ENCODE peak calls at places on chromosomes 6 and 20, in six cellular contexts. M, S, W, Z, T and E are unnamed samples.

GRCh38 chr6:110285306-110286060 is 72.7 kb downstream of the METTL24 start:
- DNase-seq in M (no peak), S (no peak), W (no peak), Z (no peak), T (no peak), E (no peak)

GRCh38 chr6:138468320-138469015 is 30.8 kb downstream of the NHSL1 start:
- DNase-seq in M (peak), S (no peak), W (no peak), Z (no peak), T (no peak), E (no peak)

GRCh38 chr6:141551318-141551717 is 581.4 kb upstream of the GJE1 start:
- DNase-seq in M (no peak), S (no peak), W (no peak), Z (no peak), T (no peak), E (no peak)

GRCh38 chr20:23126281-23127061 is 40.3 kb upstream of the CD93 start:
- DNase-seq in M (no peak), S (no peak), W (no peak), Z (no peak), T (no peak), E (no peak)

GRCh38 chr6:134315974-134316391 is 1.9 kb downstream of the SGK1 start:
- DNase-seq in M (no peak), S (no peak), W (peak), Z (peak), T (no peak), E (no peak)

GRCh38 chr6:136067731-136068341 is 182.3 kb downstream of the MTFR2 start:
- DNase-seq in M (peak), S (no peak), W (no peak), Z (no peak), T (no peak), E (no peak)

GRCh38 chr6:159716247-159717086 is 10.8 kb upstream of the WTAP start:
- DNase-seq in M (peak), S (no peak), W (no peak), Z (no peak), T (no peak), E (no peak)

GRCh38 chr6:25278914-25279747 is at the start of gene CARMIL1:
- DNase-seq in M (peak), S (peak), W (peak), Z (peak), T (peak), E (peak)

GRCh38 chr6:7108196-7108963 is 619 bp downstream of the RREB1 start:
- DNase-seq in M (peak), S (peak), W (peak), Z (no peak), T (peak), E (peak)

GRCh38 chr20:34713194-34713943 is 9.2 kb downstream of the TP53INP2 start:
- DNase-seq in M (peak), S (no peak), W (no peak), Z (no peak), T (no peak), E (no peak)

GRCh38 chr20:19974621-19975435 is 42.3 kb upstream of the NAA20 start:
- DNase-seq in M (peak), S (no peak), W (no peak), Z (peak), T (peak), E (no peak)

GRCh38 chr20:39619386-39619785 is 657.2 kb downstream of the DHX35 start:
- DNase-seq in M (no peak), S (no peak), W (no peak), Z (no peak), T (no peak), E (no peak)

GRCh38 chr6:27630727-27631613 is 158.1 kb upstream of the ZNF184 start:
- DNase-seq in M (peak), S (no peak), W (no peak), Z (peak), T (no peak), E (no peak)

GRCh38 chr6:5763871-5764270 is 242.9 kb downstream of the NRN1 start:
- DNase-seq in M (peak), S (no peak), W (no peak), Z (no peak), T (no peak), E (no peak)

GRCh38 chr20:5390719-5391118 is 74.0 kb upstream of the PROKR2 start:
- DNase-seq in M (no peak), S (no peak), W (no peak), Z (no peak), T (no peak), E (no peak)

GRCh38 chr6:135922170-135922569 is 70.7 kb downstream of the PDE7B start:
- DNase-seq in M (peak), S (no peak), W (no peak), Z (no peak), T (no peak), E (no peak)

GRCh38 chr6:150048099-150048498 is 20.8 kb downstream of the ULBP3 start:
- DNase-seq in M (no peak), S (no peak), W (no peak), Z (no peak), T (no peak), E (no peak)

GRCh38 chr6:156942266-156942665 is 165.1 kb downstream of the ARID1B start:
- DNase-seq in M (no peak), S (no peak), W (no peak), Z (no peak), T (no peak), E (no peak)

GRCh38 chr6:134714679-134715078 is 235.2 kb downstream of the ALDH8A1 start:
- DNase-seq in M (peak), S (no peak), W (no peak), Z (no peak), T (no peak), E (no peak)

GRCh38 chr6:38871745-38872568 is 156.8 kb downstream of the DNAH8 start:
- DNase-seq in M (peak), S (peak), W (peak), Z (peak), T (no peak), E (peak)

GRCh38 chr6:9516207-9516606 is 898.7 kb downstream of the TFAP2A start:
- DNase-seq in M (peak), S (no peak), W (no peak), Z (no peak), T (no peak), E (no peak)

GRCh38 chr20:40897177-40897700 is 131.4 kb upstream of the TOP1 start:
- DNase-seq in M (peak), S (no peak), W (no peak), Z (no peak), T (no peak), E (no peak)

GRCh38 chr6:7535498-7535897 is 6.0 kb upstream of the DSP start:
- DNase-seq in M (no peak), S (no peak), W (no peak), Z (no peak), T (no peak), E (no peak)

GRCh38 chr20:13348301-13349239 is 127.5 kb downstream of the ISM1 start:
- DNase-seq in M (peak), S (no peak), W (no peak), Z (no peak), T (no peak), E (no peak)

GRCh38 chr6:31665501-31666336 is at the start of gene CSNK2B:
- DNase-seq in M (peak), S (peak), W (peak), Z (peak), T (peak), E (peak)

GRCh38 chr6:3732345-3733141 is 19.0 kb downstream of the PXDC1 start:
- DNase-seq in M (peak), S (peak), W (peak), Z (peak), T (peak), E (peak)

GRCh38 chr6:121235386-121235785 is 98.9 kb downstream of the TBC1D32 start:
- DNase-seq in M (no peak), S (no peak), W (no peak), Z (no peak), T (no peak), E (no peak)

GRCh38 chr20:10466325-10466724 is 31.2 kb downstream of the SLX4IP start:
- DNase-seq in M (peak), S (no peak), W (no peak), Z (no peak), T (no peak), E (no peak)

GRCh38 chr20:59222982-59223610 is 59.5 kb downstream of the ZNF831 start:
- DNase-seq in M (peak), S (no peak), W (no peak), Z (no peak), T (no peak), E (no peak)

GRCh38 chr6:161449521-161449920 is 175.7 kb upstream of the AGPAT4 start:
- DNase-seq in M (no peak), S (no peak), W (no peak), Z (no peak), T (no peak), E (no peak)

GRCh38 chr6:146361367-146361924 is 182.2 kb upstream of the RAB32 start:
- DNase-seq in M (peak), S (no peak), W (no peak), Z (no peak), T (peak), E (no peak)

GRCh38 chr6:112296122-112296521 is 41.8 kb upstream of the LAMA4 start:
- DNase-seq in M (peak), S (no peak), W (no peak), Z (no peak), T (no peak), E (no peak)

GRCh38 chr20:53943522-53944291 is 126.7 kb downstream of the BCAS1 start:
- DNase-seq in M (peak), S (no peak), W (no peak), Z (no peak), T (no peak), E (no peak)

GRCh38 chr20:62938105-62938888 is at the start of gene GID8:
- DNase-seq in M (peak), S (no peak), W (peak), Z (no peak), T (peak), E (no peak)

GRCh38 chr6:167733740-167734661 is 92.7 kb upstream of the AFDN start:
- DNase-seq in M (peak), S (no peak), W (no peak), Z (no peak), T (no peak), E (no peak)

GRCh38 chr20:58398254-58398653 is 9.2 kb downstream of the VAPB start:
- DNase-seq in M (no peak), S (no peak), W (no peak), Z (no peak), T (no peak), E (no peak)

GRCh38 chr6:45378324-45378926 is 691 bp upstream of the SUPT3H start:
- DNase-seq in M (no peak), S (no peak), W (peak), Z (no peak), T (peak), E (peak)

DNA sequence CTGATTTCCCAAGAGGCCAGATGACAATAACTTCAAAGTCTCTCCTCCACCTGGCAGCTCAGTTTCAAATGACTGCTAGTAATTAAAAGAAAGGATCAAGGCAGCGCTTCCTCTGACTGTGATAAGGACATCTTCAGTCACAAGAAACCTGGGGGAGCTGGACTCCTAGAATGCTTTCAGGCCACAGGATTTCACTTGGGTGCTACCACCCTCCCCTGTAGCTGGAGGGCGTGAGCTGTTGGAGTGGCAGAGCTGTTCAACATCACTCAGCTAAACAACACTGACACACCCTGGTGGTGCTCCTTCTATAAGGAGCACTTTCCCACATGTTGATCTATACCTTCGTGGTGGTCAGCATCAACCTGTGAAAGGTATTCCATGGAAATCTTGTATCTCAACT is 2.2 kb upstream of the CNR1 start:
- DNase-seq in M (no peak), S (no peak), W (no peak), Z (no peak), T (no peak), E (no peak)
- H3K4me3 ChIP-seq in M (no peak), S (no peak), W (no peak), Z (no peak), T (no peak), E (no peak)

GRCh38 chr6:33191383-33192104 is 723 bp downstream of the COL11A2 start:
- DNase-seq in M (no peak), S (no peak), W (no peak), Z (no peak), T (peak), E (no peak)
- H3K4me3 ChIP-seq in M (peak), S (peak), W (no peak), Z (no peak), T (peak), E (no peak)

DNA sequence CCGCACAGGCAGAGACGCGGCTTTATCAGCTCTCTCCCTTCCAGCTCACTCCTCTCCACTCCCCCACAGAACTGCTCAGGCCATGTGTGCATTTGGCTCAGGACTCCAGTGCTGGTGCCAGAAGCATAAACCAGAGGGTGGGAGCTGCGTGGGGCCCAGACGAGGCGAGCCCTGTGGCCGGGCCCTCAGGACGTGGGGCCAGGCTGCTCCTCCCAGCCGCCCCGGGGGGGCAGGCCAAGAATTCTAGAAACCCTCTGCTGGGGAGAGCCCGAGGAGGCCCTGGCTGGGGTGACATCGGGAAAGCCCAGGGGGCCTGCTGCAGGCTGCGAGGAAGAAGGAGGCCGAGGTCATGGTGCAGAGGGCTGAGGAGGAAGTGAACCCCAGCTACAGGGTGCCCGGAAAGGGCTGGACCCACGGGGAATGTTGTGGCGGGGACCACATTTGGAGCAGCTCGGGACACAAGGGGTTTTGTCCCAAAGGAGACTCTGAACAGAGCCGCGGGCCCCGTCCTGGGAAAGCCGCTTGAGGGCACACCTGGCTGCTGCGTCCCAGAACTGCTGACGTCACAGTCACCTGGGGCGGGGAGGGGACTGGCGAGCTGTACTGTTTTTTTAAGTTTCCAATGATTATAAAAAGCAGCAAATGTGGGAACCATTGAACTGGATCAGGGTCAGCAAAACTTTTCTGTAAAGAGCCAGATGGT is 107.1 kb downstream of the BANF2 start:
- DNase-seq in M (peak), S (no peak), W (no peak), Z (peak), T (peak), E (no peak)
- H3K4me3 ChIP-seq in M (no peak), S (no peak), W (no peak), Z (no peak), T (peak), E (no peak)

DNA sequence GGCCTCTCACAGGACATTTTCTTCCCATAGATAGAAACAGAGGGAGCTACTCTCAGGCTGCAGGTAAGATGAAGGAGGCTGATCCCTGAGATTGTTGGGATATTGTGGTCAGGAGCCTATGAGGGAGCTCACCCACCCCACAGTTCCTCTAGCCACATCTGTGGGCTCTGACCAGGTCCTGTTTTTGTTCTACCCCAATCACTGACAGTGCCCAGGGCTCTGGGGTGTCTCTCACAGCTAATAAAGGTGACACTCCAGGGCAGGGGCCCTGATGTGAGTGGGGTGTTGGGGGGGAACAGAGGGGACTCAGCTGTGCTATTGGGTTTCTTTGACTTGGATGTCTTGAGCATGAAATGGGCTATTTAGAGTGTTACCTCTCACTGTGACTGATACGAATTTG is 2.7 kb downstream of the HLA-F start:
- DNase-seq in M (no peak), S (no peak), W (no peak), Z (no peak), T (no peak), E (no peak)
- H3K4me3 ChIP-seq in M (no peak), S (peak), W (no peak), Z (no peak), T (peak), E (peak)

GRCh38 chr20:45012682-45013302 is 46.5 kb downstream of the STK4 start:
- DNase-seq in M (peak), S (no peak), W (no peak), Z (no peak), T (no peak), E (no peak)
- H3K4me3 ChIP-seq in M (no peak), S (no peak), W (no peak), Z (no peak), T (no peak), E (no peak)

DNA sequence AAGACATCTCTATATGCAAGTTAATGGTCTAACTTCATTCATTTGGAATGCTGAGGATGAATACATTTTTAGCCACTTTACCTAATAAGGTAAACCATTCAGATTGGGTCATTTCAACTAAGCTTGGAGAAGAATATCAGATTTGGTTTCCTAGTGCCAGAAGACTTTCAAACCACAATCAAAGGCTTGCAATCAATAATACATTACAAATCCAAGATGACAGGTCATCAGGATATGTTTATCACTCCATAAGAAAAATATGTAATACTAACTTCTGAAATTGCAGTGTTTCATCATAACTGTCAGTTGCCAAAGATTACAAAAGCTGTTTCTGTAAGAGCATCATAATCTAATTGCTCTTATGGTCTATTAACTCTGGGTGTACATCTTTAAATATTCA is 654.0 kb downstream of the COL12A1 start:
- DNase-seq in M (peak), S (no peak), W (no peak), Z (no peak), T (no peak), E (no peak)
- H3K4me3 ChIP-seq in M (no peak), S (no peak), W (no peak), Z (no peak), T (no peak), E (no peak)

GRCh38 chr20:21508230-21509078 is 5.4 kb downstream of the NKX2-2 start:
- DNase-seq in M (no peak), S (no peak), W (no peak), Z (no peak), T (no peak), E (no peak)
- H3K4me3 ChIP-seq in M (no peak), S (no peak), W (no peak), Z (no peak), T (no peak), E (no peak)

GRCh38 chr6:30000156-30000791 is 57.9 kb downstream of the HLA-A start:
- DNase-seq in M (no peak), S (no peak), W (no peak), Z (no peak), T (no peak), E (no peak)

GRCh38 chr6:29999426-29999825 is 57.1 kb downstream of the HLA-A start:
- DNase-seq in M (no peak), S (no peak), W (no peak), Z (no peak), T (no peak), E (no peak)

GRCh38 chr6:29992792-29993191 is 50.5 kb downstream of the HLA-A start:
- DNase-seq in M (no peak), S (no peak), W (no peak), Z (no peak), T (no peak), E (no peak)

DNA sequence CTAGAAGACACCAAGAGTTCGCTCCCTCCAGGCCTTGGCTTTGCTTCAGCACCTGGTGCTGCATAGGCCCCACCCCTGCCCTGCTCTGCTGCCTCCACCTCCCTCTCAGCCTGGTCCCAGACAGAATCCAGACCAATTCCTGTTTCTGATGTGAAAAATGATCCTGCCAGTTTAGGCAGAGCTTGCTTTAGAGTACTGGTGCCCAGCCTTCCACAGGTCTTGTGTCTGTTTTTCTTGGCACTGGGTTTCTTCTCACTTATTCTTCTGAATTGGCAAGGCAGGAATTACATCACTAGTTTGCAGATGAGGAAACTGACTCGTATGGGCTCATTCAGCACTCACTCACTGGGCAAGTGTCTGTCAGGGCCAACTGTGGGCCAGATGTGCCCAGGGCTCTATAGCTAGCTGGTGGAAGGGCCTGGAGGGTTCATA is 53.0 kb downstream of the HLA-A start:
- DNase-seq in M (peak), S (no peak), W (no peak), Z (no peak), T (no peak), E (no peak)
- H3K4me3 ChIP-seq in M (no peak), S (no peak), W (no peak), Z (no peak), T (no peak), E (no peak)

GRCh38 chr20:36823126-36823525 is 49.6 kb upstream of the DSN1 start:
- DNase-seq in M (no peak), S (no peak), W (no peak), Z (no peak), T (no peak), E (no peak)
- H3K4me3 ChIP-seq in M (no peak), S (no peak), W (no peak), Z (no peak), T (no peak), E (no peak)